ENCODE peak calls at places on chromosomes 6 and 20, in nine cellular contexts. Q is adrenal gland, N is GM10248, J is astrocyte of the cerebellum, S is lower lobe of right lung, P is mesothelial cell of epicardium, K is cardiac fibroblast, Z is mucosa of descending colon, X is IMR-90. L is an unnamed sample.

GRCh38 chr20:3777726-3778629 is 3.3 kb downstream of the SPEF1 start:
- DNase-seq in Q (peak), N (peak), J (no peak), S (peak), P (no peak), K (peak), Z (peak), X (no peak), L (no peak)

GRCh38 chr6:167789358-167789757 is 37.4 kb upstream of the AFDN start:
- DNase-seq in Q (no peak), N (no peak), J (no peak), S (no peak), P (no peak), K (no peak), Z (no peak), X (no peak), L (no peak)

GRCh38 chr6:149012040-149012545 is 265.3 kb downstream of the UST start:
- DNase-seq in Q (peak), N (no peak), J (peak), S (no peak), P (no peak), K (peak), Z (no peak), X (peak), L (peak)

GRCh38 chr6:21678990-21679389 is 85.4 kb downstream of the SOX4 start:
- DNase-seq in Q (no peak), N (no peak), J (no peak), S (no peak), P (no peak), K (peak), Z (no peak), X (peak), L (no peak)

GRCh38 chr20:49811825-49812462 is 684 bp upstream of the SLC9A8 start:
- DNase-seq in Q (peak), N (no peak), J (peak), S (no peak), P (no peak), K (peak), Z (no peak), X (peak), L (peak)

GRCh38 chr20:64116016-64116415 is 8.7 kb upstream of the NPBWR2 start:
- DNase-seq in Q (no peak), N (no peak), J (no peak), S (peak), P (no peak), K (no peak), Z (no peak), X (no peak), L (no peak)

GRCh38 chr20:16020971-16021370 is 552.3 kb downstream of the KIF16B start:
- DNase-seq in Q (no peak), N (no peak), J (peak), S (no peak), P (no peak), K (peak), Z (no peak), X (peak), L (peak)

GRCh38 chr6:111591370-111591900 is 14.2 kb downstream of the TRAF3IP2 start:
- DNase-seq in Q (peak), N (no peak), J (peak), S (peak), P (no peak), K (peak), Z (peak), X (peak), L (peak)

GRCh38 chr6:140178550-140179334 is 804.3 kb upstream of the CITED2 start:
- DNase-seq in Q (no peak), N (no peak), J (no peak), S (no peak), P (no peak), K (peak), Z (no peak), X (peak), L (peak)

DNA sequence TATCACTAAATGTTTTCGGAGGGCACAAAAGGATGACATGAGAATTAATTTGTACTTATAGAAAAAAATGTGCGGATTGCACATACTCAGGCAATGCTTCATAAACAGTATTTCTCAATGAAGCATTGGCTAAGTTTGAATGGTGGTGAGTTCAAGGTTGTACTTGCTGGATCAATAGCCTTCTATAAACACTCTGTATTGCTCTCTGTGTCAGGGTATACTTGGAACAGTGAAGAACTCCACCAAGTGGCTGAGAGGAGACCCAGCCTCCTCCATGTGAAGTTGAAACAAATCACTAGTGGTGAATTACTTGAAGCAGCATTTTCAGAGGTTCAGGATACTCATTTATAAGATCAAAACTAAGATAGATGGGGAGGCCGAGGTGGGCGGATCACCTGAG is 360.6 kb downstream of the RIMS1 start:
- DNase-seq in Q (no peak), N (no peak), J (no peak), S (no peak), P (no peak), K (no peak), Z (no peak), X (peak), L (no peak)
- TF ChIP-seq CTCF in Q (no peak), N (peak), J (no peak), S (no peak), P (no peak), K (no peak), Z (no peak), X (no peak), L (no peak)

DNA sequence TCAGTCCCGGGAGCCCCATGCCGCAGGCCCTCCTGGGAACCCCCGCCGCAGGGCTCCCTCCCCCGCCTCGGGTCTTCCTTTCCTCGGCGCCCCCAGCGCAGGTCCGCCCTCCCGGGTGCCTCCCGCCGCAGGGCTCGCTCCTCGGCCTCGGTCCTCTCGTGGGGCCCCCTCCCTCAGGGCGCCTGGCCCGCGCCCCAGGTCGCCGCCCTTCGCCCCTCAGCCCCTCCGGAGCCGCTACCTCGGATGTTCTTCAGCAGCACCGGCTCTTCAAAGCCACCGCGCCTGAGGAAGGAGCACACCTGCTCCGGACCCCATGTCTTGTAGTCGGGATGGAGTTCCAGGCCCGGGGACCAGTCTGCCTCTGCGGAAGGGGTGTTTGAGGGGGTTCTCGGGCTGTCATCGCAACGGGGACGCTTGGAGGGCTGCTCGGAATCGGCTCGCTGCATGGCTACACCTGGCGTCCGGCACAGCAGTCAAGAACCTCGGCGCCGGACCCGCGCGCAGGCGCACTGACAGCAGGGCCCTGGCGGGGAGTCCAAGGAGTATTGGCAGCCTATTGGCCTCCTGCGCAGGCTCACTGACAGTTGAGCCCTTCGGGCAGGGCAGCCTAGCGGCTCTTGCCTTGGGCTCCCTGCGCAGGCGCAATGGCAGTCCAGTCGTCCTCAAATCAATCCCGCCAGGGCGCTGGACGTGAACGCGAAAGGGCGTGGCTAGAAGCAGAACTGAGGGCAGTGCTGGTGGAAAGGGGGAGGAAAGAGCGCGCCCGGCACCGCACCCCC is at the start of gene SAMHD1:
- DNase-seq in Q (peak), N (peak), J (peak), S (peak), P (peak), K (peak), Z (peak), X (peak), L (peak)
- TF ChIP-seq CTCF in Q (peak), N (no peak), J (no peak), S (no peak), P (no peak), K (peak), Z (no peak), X (no peak), L (no peak)

GRCh38 chr6:156952401-156952800 is 175.2 kb downstream of the ARID1B start:
- DNase-seq in Q (no peak), N (no peak), J (no peak), S (no peak), P (no peak), K (no peak), Z (no peak), X (no peak), L (no peak)

GRCh38 chr6:156954191-156954590 is 177.0 kb downstream of the ARID1B start:
- DNase-seq in Q (no peak), N (no peak), J (no peak), S (no peak), P (no peak), K (peak), Z (no peak), X (peak), L (no peak)

GRCh38 chr6:156954781-156955180 is 177.6 kb downstream of the ARID1B start:
- DNase-seq in Q (no peak), N (no peak), J (no peak), S (no peak), P (no peak), K (no peak), Z (no peak), X (no peak), L (no peak)

GRCh38 chr6:156953125-156953477 is 175.9 kb downstream of the ARID1B start:
- DNase-seq in Q (no peak), N (no peak), J (no peak), S (no peak), P (no peak), K (no peak), Z (no peak), X (no peak), L (no peak)

DNA sequence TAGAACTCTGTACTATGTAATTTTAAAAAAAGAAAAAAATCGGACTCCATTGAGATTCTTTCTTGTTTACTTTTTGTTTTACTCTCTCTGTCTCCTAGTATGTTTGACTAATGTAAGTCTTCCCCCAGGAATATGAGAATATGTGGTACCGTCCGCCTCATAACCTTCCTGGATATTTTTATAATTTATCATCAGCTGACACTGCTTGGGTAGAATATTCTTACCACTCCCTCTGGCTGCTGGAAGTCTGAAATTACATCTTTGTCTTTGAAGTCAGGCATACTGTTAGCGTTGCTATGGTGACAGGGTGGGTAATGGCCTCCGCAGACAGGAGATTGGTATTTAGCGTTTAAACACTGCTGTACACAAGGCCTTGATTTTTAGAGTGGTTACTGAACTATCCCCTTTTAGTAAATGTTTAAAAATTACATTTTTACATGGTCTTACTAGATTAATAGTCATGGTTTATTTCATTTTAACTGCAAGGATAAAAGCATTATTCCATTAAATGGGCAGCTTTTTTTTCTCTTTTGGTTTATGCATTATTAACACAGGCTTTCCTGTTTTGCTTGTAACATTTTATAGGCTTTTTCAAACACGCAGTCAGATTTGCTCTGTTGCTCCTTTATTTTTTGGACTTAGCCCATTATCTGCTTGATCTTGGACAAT is 176.4 kb downstream of the ARID1B start:
- DNase-seq in Q (peak), N (peak), J (peak), S (no peak), P (no peak), K (peak), Z (no peak), X (peak), L (peak)
- TF ChIP-seq CTCF in Q (peak), N (no peak), J (peak), S (peak), P (no peak), K (peak), Z (no peak), X (peak), L (no peak)

DNA sequence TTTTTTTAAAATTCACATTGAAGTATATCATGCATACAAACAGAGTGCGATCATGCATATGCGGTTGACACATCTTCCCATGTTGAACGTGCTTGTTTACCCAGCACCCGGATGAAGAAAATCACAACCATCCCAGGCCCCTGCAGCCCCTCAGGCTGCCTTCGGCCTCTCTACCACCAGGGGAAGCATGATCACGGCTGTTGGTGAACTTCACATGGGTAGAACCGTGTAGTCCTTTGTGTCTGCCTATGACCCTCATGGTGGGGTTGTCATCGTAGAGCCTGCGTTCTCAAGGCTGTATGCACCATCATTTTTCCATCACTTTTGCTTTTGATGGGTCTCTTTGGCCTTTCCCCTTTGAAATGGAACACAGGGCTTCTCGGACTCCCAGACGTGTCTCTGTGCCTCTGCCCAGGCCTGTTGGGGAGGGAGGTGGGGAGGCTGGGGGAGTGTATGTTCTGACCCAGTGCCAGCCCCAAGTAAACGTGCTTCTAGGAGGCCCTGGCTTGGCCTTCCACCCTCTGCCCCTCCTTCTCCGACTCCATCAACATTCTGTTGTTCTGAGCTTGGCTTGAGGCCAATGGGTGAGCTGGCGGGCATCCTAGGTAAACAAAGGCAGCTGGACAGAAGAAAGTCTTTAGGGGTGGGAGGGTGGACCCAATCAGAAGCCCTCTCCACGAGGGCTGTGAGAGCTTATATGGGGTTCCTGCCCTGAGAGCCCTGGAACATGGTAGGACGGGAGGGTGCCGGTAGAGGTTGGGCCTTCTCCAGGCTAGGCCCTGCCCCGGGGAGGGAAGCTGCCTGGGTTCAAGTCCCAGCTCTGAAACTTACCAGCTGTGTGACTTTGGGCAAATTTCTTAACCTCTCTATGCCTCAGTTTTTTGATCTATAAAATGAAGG is 39.7 kb downstream of the TGM2 start:
- DNase-seq in Q (peak), N (no peak), J (no peak), S (peak), P (no peak), K (peak), Z (peak), X (peak), L (peak)
- TF ChIP-seq CTCF in Q (peak), N (no peak), J (peak), S (peak), P (no peak), K (peak), Z (no peak), X (peak), L (no peak)

GRCh38 chr6:142155895-142156757 is 9.1 kb downstream of the VTA1 start:
- DNase-seq in Q (no peak), N (no peak), J (no peak), S (no peak), P (no peak), K (peak), Z (no peak), X (peak), L (peak)
- TF ChIP-seq CTCF in Q (peak), N (no peak), J (no peak), S (peak), P (peak), K (no peak), Z (no peak), X (peak), L (peak)

GRCh38 chr6:165890404-165890735 is 227.3 kb upstream of the PDE10A start:
- DNase-seq in Q (no peak), N (no peak), J (no peak), S (no peak), P (no peak), K (no peak), Z (no peak), X (no peak), L (no peak)
- TF ChIP-seq CTCF in Q (no peak), N (no peak), J (no peak), S (no peak), P (no peak), K (no peak), Z (no peak), X (no peak), L (no peak)

GRCh38 chr20:52937701-52938100 is 34.5 kb upstream of the TSHZ2 start:
- DNase-seq in Q (no peak), N (no peak), J (no peak), S (no peak), P (no peak), K (no peak), Z (no peak), X (no peak), L (no peak)
- TF ChIP-seq CTCF in Q (no peak), N (no peak), J (peak), S (no peak), P (no peak), K (no peak), Z (no peak), X (no peak), L (no peak)

GRCh38 chr6:137870744-137871247 is 3.7 kb downstream of the TNFAIP3 start:
- DNase-seq in Q (no peak), N (peak), J (no peak), S (no peak), P (no peak), K (peak), Z (no peak), X (peak), L (peak)
- TF ChIP-seq CTCF in Q (no peak), N (no peak), J (peak), S (no peak), P (no peak), K (peak), Z (no peak), X (no peak), L (peak)

L was measured in MCF 10A.